ENCODE peak calls at places on chromosomes 6 and 20, in nine cellular contexts. One of them, this sample, is unnamed.

GRCh38 chr6:76418657-76419217 is 346.3 kb upstream of the IMPG1 start:
- DNase-seq in A549: no peak
- DNase-seq in transverse colon: no peak
- DNase-seq in tibial nerve: no peak
- DNase-seq in ovary: no peak
- DNase-seq in stomach: no peak
- DNase-seq in GM12878: no peak
- DNase-seq in suprapubic skin: no peak
- DNase-seq in HepG2: no peak
- DNase-seq in this sample: no peak

GRCh38 chr6:141426400-141426980 is 706.2 kb upstream of the GJE1 start:
- DNase-seq in A549: no peak
- DNase-seq in transverse colon: no peak
- DNase-seq in tibial nerve: no peak
- DNase-seq in ovary: no peak
- DNase-seq in stomach: no peak
- DNase-seq in GM12878: no peak
- DNase-seq in suprapubic skin: no peak
- DNase-seq in HepG2: no peak
- DNase-seq in this sample: no peak

GRCh38 chr6:3269412-3269975 is 10.7 kb downstream of the PSMG4 start:
- DNase-seq in A549: no peak
- DNase-seq in transverse colon: no peak
- DNase-seq in tibial nerve: no peak
- DNase-seq in ovary: peak; percentile 73
- DNase-seq in stomach: no peak
- DNase-seq in GM12878: no peak
- DNase-seq in suprapubic skin: no peak
- DNase-seq in HepG2: no peak
- DNase-seq in this sample: no peak

GRCh38 chr6:139728879-139729278 is 354.4 kb upstream of the CITED2 start:
- DNase-seq in A549: no peak
- DNase-seq in transverse colon: no peak
- DNase-seq in tibial nerve: no peak
- DNase-seq in ovary: no peak
- DNase-seq in stomach: no peak
- DNase-seq in GM12878: no peak
- DNase-seq in suprapubic skin: no peak
- DNase-seq in HepG2: no peak
- DNase-seq in this sample: no peak

GRCh38 chr6:130598021-130598989 is 228.9 kb upstream of the SMLR1 start:
- DNase-seq in A549: no peak
- DNase-seq in transverse colon: no peak
- DNase-seq in tibial nerve: no peak
- DNase-seq in ovary: no peak
- DNase-seq in stomach: no peak
- DNase-seq in GM12878: no peak
- DNase-seq in suprapubic skin: no peak
- DNase-seq in HepG2: no peak
- DNase-seq in this sample: no peak

GRCh38 chr6:159107451-159108260 is 61.5 kb upstream of the FNDC1 start:
- DNase-seq in A549: no peak
- DNase-seq in transverse colon: peak; percentile 51
- DNase-seq in tibial nerve: no peak
- DNase-seq in ovary: no peak
- DNase-seq in stomach: peak; percentile 32
- DNase-seq in GM12878: no peak
- DNase-seq in suprapubic skin: no peak
- DNase-seq in HepG2: no peak
- DNase-seq in this sample: no peak

GRCh38 chr6:145626857-145627256 is 108.5 kb downstream of the EPM2A start:
- DNase-seq in A549: no peak
- DNase-seq in transverse colon: no peak
- DNase-seq in tibial nerve: no peak
- DNase-seq in ovary: no peak
- DNase-seq in stomach: no peak
- DNase-seq in GM12878: no peak
- DNase-seq in suprapubic skin: no peak
- DNase-seq in HepG2: no peak
- DNase-seq in this sample: no peak

GRCh38 chr20:20741067-20742045 is 28.9 kb upstream of the RALGAPA2 start:
- DNase-seq in A549: no peak
- DNase-seq in transverse colon: no peak
- DNase-seq in tibial nerve: no peak
- DNase-seq in ovary: no peak
- DNase-seq in stomach: peak; percentile 56
- DNase-seq in GM12878: no peak
- DNase-seq in suprapubic skin: no peak
- DNase-seq in HepG2: no peak
- DNase-seq in this sample: no peak

GRCh38 chr20:48338717-48339116 is 489.1 kb downstream of the PREX1 start:
- DNase-seq in A549: no peak
- DNase-seq in transverse colon: no peak
- DNase-seq in tibial nerve: no peak
- DNase-seq in ovary: no peak
- DNase-seq in stomach: no peak
- DNase-seq in GM12878: no peak
- DNase-seq in suprapubic skin: no peak
- DNase-seq in HepG2: no peak
- DNase-seq in this sample: no peak

GRCh38 chr6:124659427-124659826 is 302.8 kb upstream of the RNF217 start:
- DNase-seq in A549: peak; percentile 1
- DNase-seq in transverse colon: no peak
- DNase-seq in tibial nerve: no peak
- DNase-seq in ovary: no peak
- DNase-seq in stomach: no peak
- DNase-seq in GM12878: no peak
- DNase-seq in suprapubic skin: no peak
- DNase-seq in HepG2: no peak
- DNase-seq in this sample: no peak

GRCh38 chr6:16090920-16091319 is 38.0 kb upstream of the MYLIP start:
- DNase-seq in A549: no peak
- DNase-seq in transverse colon: no peak
- DNase-seq in tibial nerve: no peak
- DNase-seq in ovary: no peak
- DNase-seq in stomach: no peak
- DNase-seq in GM12878: no peak
- DNase-seq in suprapubic skin: no peak
- DNase-seq in HepG2: no peak
- DNase-seq in this sample: no peak

GRCh38 chr6:168024951-168025510 is 27.6 kb downstream of the KIF25 start:
- DNase-seq in A549: no peak
- DNase-seq in transverse colon: no peak
- DNase-seq in tibial nerve: no peak
- DNase-seq in ovary: no peak
- DNase-seq in stomach: no peak
- DNase-seq in GM12878: no peak
- DNase-seq in suprapubic skin: no peak
- DNase-seq in HepG2: no peak
- DNase-seq in this sample: peak; percentile 78

GRCh38 chr20:63093966-63094766 is 87.4 kb upstream of the BHLHE23 start:
- DNase-seq in A549: no peak
- DNase-seq in transverse colon: peak; percentile 4
- DNase-seq in tibial nerve: no peak
- DNase-seq in ovary: peak; percentile 4
- DNase-seq in stomach: no peak
- DNase-seq in GM12878: no peak
- DNase-seq in suprapubic skin: peak; percentile 59
- DNase-seq in HepG2: no peak
- DNase-seq in this sample: no peak

GRCh38 chr6:285030-285771 is 7.1 kb upstream of the DUSP22 start:
- DNase-seq in A549: no peak
- DNase-seq in transverse colon: no peak
- DNase-seq in tibial nerve: no peak
- DNase-seq in ovary: no peak
- DNase-seq in stomach: no peak
- DNase-seq in GM12878: no peak
- DNase-seq in suprapubic skin: no peak
- DNase-seq in HepG2: no peak
- DNase-seq in this sample: peak; percentile 37
- TF ChIP-seq POLR2A in A549: no peak
- TF ChIP-seq POLR2A in transverse colon: no peak
- TF ChIP-seq POLR2A in tibial nerve: no peak
- TF ChIP-seq POLR2A in ovary: no peak
- TF ChIP-seq POLR2A in stomach: no peak
- TF ChIP-seq POLR2A in GM12878: no peak
- TF ChIP-seq POLR2A in suprapubic skin: no peak
- TF ChIP-seq POLR2A in HepG2: no peak
- TF ChIP-seq POLR2A in this sample: no peak

DNA sequence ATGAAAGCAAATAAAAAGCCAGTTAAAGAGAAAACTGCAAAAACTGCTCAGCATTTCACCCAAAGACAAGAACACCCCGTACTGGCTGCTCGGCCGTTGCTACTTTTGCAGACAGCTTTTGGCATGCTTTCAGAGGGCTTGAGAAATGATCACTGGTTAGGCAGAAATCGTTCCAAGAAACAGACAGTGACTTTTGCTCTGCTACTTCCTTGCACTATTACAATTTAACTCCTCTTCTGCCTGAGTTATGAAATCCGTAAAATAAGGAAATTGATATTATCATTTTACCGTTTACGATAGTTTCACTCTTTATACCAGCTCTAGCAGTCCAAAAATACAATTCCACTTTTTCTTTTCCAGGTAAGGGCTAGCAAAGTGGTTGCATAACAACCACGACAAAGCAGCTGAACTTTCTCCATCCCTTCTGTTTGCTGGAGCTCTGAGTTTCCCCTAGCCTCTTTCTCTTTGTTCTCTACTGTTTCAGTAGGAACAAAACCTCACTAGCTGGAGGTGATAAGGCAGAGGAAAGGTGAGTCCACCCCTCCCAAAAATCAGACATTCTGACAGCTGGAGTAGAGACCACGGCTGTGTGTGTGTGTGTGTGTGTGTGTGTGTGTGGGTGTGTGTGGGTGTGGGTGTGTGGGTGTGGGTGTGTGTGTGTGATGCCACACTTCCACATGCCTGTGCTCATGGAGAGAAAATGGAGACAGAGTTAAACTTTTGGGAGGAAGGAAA is 191.8 kb upstream of the RREB1 start:
- DNase-seq in A549: no peak
- DNase-seq in transverse colon: peak; percentile 47
- DNase-seq in tibial nerve: peak; percentile 35
- DNase-seq in ovary: peak; percentile 71
- DNase-seq in stomach: no peak
- DNase-seq in GM12878: no peak
- DNase-seq in suprapubic skin: no peak
- DNase-seq in HepG2: no peak
- DNase-seq in this sample: no peak
- H3K27ac ChIP-seq in A549: peak overlapping the region; percentile 27
- H3K27ac ChIP-seq in transverse colon: peak overlapping the region; percentile 61
- H3K27ac ChIP-seq in tibial nerve: peak overlapping the region; percentile 65
- H3K27ac ChIP-seq in ovary: peak overlapping the region; percentile 68
- H3K27ac ChIP-seq in stomach: peak overlapping the region; percentile 77
- H3K27ac ChIP-seq in GM12878: no peak overlapping the region
- H3K27ac ChIP-seq in suprapubic skin: peak overlapping the region; percentile 79
- H3K27ac ChIP-seq in HepG2: no peak overlapping the region
- H3K27ac ChIP-seq in this sample: peak overlapping the region; percentile 76

GRCh38 chr20:64234291-64234791 is 21.2 kb upstream of the PCMTD2 start:
- DNase-seq in A549: no peak
- DNase-seq in transverse colon: no peak
- DNase-seq in tibial nerve: no peak
- DNase-seq in ovary: no peak
- DNase-seq in stomach: no peak
- DNase-seq in GM12878: no peak
- DNase-seq in suprapubic skin: no peak
- DNase-seq in HepG2: no peak
- DNase-seq in this sample: no peak
- TF ChIP-seq EP300 in A549: no peak
- TF ChIP-seq EP300 in transverse colon: no peak
- TF ChIP-seq EP300 in tibial nerve: no peak
- TF ChIP-seq EP300 in ovary: no peak
- TF ChIP-seq EP300 in stomach: no peak
- TF ChIP-seq EP300 in GM12878: no peak
- TF ChIP-seq EP300 in suprapubic skin: no peak
- TF ChIP-seq EP300 in HepG2: no peak
- TF ChIP-seq EP300 in this sample: no peak

GRCh38 chr20:23049201-23049932 is at the start of gene THBD:
- DNase-seq in A549: peak; percentile 94
- DNase-seq in transverse colon: peak; percentile 56
- DNase-seq in tibial nerve: peak; percentile 73
- DNase-seq in ovary: peak; percentile 47
- DNase-seq in stomach: peak; percentile 76
- DNase-seq in GM12878: no peak
- DNase-seq in suprapubic skin: peak; percentile 86
- DNase-seq in HepG2: no peak
- DNase-seq in this sample: peak; percentile 95

GRCh38 chr20:23050847-23051627 is 1.6 kb upstream of the THBD start:
- DNase-seq in A549: peak; percentile 77
- DNase-seq in transverse colon: peak; percentile 54
- DNase-seq in tibial nerve: peak; percentile 81
- DNase-seq in ovary: peak; percentile 74
- DNase-seq in stomach: peak; percentile 78
- DNase-seq in GM12878: no peak
- DNase-seq in suprapubic skin: peak; percentile 87
- DNase-seq in HepG2: no peak
- DNase-seq in this sample: no peak

GRCh38 chr20:23047738-23048214 is 1.7 kb downstream of the THBD start:
- DNase-seq in A549: peak; percentile 71
- DNase-seq in transverse colon: no peak
- DNase-seq in tibial nerve: no peak
- DNase-seq in ovary: no peak
- DNase-seq in stomach: peak; percentile 46
- DNase-seq in GM12878: no peak
- DNase-seq in suprapubic skin: no peak
- DNase-seq in HepG2: no peak
- DNase-seq in this sample: no peak

GRCh38 chr20:23048283-23049200 is 930 bp downstream of the THBD start:
- DNase-seq in A549: peak; percentile 83
- DNase-seq in transverse colon: peak; percentile 37
- DNase-seq in tibial nerve: peak; percentile 37
- DNase-seq in ovary: no peak
- DNase-seq in stomach: peak; percentile 79
- DNase-seq in GM12878: no peak
- DNase-seq in suprapubic skin: peak; percentile 84
- DNase-seq in HepG2: no peak
- DNase-seq in this sample: no peak

DNA sequence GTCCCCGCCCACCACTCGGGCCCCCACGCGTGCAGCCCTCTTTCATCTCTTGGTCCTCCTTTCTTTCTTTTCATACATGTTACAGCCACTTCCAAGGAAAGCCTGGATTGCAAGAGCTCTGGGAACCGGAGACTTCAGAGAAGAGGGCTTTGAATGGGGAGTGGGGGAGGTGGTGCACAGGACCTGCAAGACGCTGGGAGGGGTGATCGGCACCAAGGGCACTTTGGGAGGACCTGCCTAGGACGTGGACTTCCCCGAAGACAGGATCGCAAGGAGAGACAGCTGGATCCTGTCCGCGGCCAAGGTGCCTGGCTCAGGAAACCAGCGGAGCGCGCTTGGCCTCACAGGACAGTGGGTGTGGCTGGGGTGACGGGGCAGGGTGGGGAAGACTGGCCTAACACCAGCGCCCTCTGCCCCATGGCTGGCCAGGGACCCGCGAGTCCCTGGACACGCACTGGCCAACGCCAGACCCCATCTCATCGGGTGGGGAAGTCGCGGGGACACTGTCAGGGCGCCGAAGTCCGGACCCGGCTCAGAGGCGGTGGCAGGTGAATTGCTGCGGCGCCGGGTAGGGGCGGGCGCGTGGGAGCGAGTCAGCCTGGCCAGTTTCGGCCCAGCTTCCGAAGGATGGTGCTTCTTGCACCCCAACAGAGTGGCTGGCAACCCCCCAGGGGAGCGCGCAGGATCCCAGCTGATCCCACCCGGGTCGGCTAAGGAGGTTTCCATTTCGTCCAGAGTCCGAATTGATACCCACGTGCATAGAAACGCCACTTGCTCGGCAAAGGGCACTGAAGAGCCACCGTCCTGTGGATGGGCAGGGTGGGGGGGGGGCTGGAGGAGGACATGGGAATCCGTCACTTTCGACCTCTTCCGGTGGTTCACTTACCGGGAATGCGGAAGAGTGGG is 714 bp upstream of the THBD start:
- DNase-seq in A549: peak; percentile 81
- DNase-seq in transverse colon: no peak
- DNase-seq in tibial nerve: no peak
- DNase-seq in ovary: peak; percentile 40
- DNase-seq in stomach: peak; percentile 71
- DNase-seq in GM12878: no peak
- DNase-seq in suprapubic skin: peak; percentile 88
- DNase-seq in HepG2: no peak
- DNase-seq in this sample: no peak
- TF ChIP-seq POLR2A in A549: peak; percentile 52
- TF ChIP-seq POLR2A in transverse colon: no peak
- TF ChIP-seq POLR2A in tibial nerve: no peak
- TF ChIP-seq POLR2A in ovary: no peak
- TF ChIP-seq POLR2A in stomach: no peak
- TF ChIP-seq POLR2A in GM12878: no peak
- TF ChIP-seq POLR2A in suprapubic skin: no peak
- TF ChIP-seq POLR2A in HepG2: no peak
- TF ChIP-seq POLR2A in this sample: no peak

This sample was measured in esophagus muscularis mucosa.